ENCODE peak calls at places on chromosomes 1 and 21, in seven cellular contexts. V, U, N, S, H, E and I are unnamed samples. For H3K27me3, the result is how much of the 10 kb centered on the place peaks cover.

GRCh38 chr21:16587141-16587570 is 857.4 kb downstream of the USP25 start:
- DNase-seq in S (peak), U (peak), V (no peak), H (peak), E (no peak), N (peak), I (no peak)

GRCh38 chr1:5001466-5001865 is 347.1 kb downstream of the AJAP1 start:
- DNase-seq in H (no peak), U (no peak), S (no peak), N (no peak), E (no peak), V (no peak), I (no peak)

GRCh38 chr1:224681816-224682215 is 65.7 kb downstream of the CNIH3 start:
- DNase-seq in N (no peak), S (no peak), V (no peak), H (no peak), E (no peak), U (no peak), I (no peak)

GRCh38 chr1:82400521-82400920 is 599.8 kb downstream of the ADGRL2 start:
- DNase-seq in N (no peak), E (no peak), H (no peak), U (no peak), S (no peak), V (no peak), I (no peak)

GRCh38 chr1:232192781-232193450 is 437.0 kb downstream of the SIPA1L2 start:
- DNase-seq in S (no peak), H (no peak), N (no peak), U (peak), E (no peak), V (no peak), I (no peak)

GRCh38 chr21:36027352-36027751 is 33.0 kb downstream of the SETD4 start:
- DNase-seq in N (no peak), V (no peak), U (no peak), S (no peak), H (no peak), E (no peak), I (no peak)

GRCh38 chr21:38879912-38880577 is 74.3 kb downstream of the ETS2 start:
- DNase-seq in U (no peak), H (no peak), V (no peak), N (no peak), E (no peak), S (no peak), I (no peak)

GRCh38 chr1:156704930-156705320 is 458 bp downstream of the CRABP2 start:
- DNase-seq in H (no peak), V (no peak), U (peak), N (no peak), S (peak), E (peak), I (no peak)

GRCh38 chr21:42631142-42631541 is 22.3 kb upstream of the PDE9A start:
- DNase-seq in U (peak), N (peak), V (no peak), E (peak), H (no peak), S (no peak), I (no peak)

GRCh38 chr1:183180213-183180612 is 5.9 kb upstream of the LAMC2 start:
- DNase-seq in V (no peak), H (peak), U (peak), S (peak), N (no peak), E (no peak), I (no peak)

GRCh38 chr21:45168522-45168921 is 94.1 kb downstream of the ADARB1 start:
- DNase-seq in S (no peak), H (peak), N (no peak), U (no peak), V (no peak), E (no peak), I (no peak)

GRCh38 chr1:235613617-235614016 is 36.0 kb downstream of the GNG4 start:
- DNase-seq in E (no peak), V (no peak), U (no peak), H (no peak), S (no peak), N (no peak), I (no peak)

GRCh38 chr1:14994841-14995437 is 158.6 kb upstream of the TMEM51 start:
- DNase-seq in N (peak), S (no peak), U (peak), V (no peak), E (peak), H (no peak), I (no peak)
- H3K27ac ChIP-seq in N (no peak), S (no peak), U (peak), V (no peak), E (peak), H (no peak), I (no peak)

GRCh38 chr1:18354657-18355056 is 126.1 kb upstream of the KLHDC7A start:
- DNase-seq in S (no peak), H (peak), N (no peak), E (no peak), V (no peak), U (no peak), I (no peak)

GRCh38 chr1:18360251-18360650 is 120.5 kb upstream of the KLHDC7A start:
- DNase-seq in E (no peak), N (no peak), S (no peak), U (no peak), V (no peak), H (no peak), I (no peak)

GRCh38 chr1:18357831-18358230 is 122.9 kb upstream of the KLHDC7A start:
- DNase-seq in S (no peak), H (no peak), V (no peak), E (no peak), N (no peak), U (no peak), I (no peak)

GRCh38 chr1:18362150-18362549 is 118.6 kb upstream of the KLHDC7A start:
- DNase-seq in H (no peak), V (no peak), E (no peak), N (no peak), S (no peak), U (no peak), I (no peak)

DNA sequence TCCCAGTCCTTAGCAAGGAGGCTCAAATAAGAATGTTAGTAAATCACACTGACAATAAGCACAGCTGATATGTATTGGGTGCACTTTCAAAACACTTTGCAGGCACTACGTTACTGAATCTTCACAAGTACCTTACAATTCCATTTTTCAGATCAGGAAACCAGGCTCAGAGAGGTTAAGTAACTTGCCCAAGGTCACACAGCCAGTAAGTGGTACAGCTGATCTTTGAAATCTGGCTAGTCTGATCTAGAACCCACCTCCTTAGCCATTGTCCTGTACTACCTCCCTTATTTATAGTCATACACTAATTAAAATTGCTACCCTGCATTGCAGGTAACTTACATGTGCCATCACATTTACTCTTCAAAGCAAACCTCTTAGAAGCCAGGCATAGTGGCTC is 122.1 kb upstream of the KLHDC7A start:
- DNase-seq in U (no peak), V (no peak), H (no peak), N (no peak), S (no peak), E (no peak), I (no peak)
- H3K27me3 ChIP-seq in U (under half), V (under half), H (under half), N (under half), S (half or more), E (under half), I (under half)

DNA sequence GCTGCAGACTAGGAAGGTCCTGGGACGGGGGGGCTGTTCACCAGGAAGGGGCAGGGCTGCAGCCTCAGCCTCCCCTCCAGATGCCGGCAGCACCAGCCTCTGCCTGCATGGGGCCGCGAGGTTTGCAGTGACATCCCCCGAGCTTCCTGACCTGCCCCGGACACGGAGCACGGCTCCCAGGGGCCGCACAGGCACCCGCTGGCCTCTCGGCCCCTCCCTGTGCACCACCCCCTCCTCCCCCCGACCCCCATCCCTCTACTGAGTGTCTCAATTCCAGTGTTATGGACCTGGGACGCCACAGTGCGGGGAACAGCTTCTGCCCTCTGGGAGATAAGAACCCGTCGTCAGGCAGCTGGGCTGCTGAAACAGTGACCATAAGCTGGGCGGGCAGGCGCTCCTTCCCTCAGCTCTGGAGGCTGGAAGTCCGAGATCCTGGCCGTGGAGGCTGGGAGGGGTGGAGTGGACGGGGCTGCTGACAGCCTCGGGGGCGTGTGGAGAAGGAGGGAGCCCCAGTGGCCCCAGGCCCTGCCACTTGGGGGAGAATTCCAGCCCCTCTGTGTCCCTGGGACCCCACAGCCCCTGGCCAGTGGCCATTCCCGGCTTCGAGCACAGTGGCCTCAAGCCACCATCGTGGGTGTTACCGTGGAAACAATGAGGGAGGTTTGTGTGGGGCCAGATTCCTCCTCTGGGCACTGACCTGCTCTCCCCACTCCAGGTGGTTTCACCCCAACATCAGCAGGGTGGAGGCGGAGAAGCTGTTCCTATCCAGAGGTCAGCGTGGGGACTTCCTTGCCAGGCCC is 11.5 kb downstream of the RNF223 start:
- DNase-seq in E (no peak), H (no peak), U (no peak), N (no peak), S (no peak), V (no peak), I (no peak)
- H3K27ac ChIP-seq in E (no peak), H (no peak), U (no peak), N (no peak), S (no peak), V (no peak), I (no peak)

DNA sequence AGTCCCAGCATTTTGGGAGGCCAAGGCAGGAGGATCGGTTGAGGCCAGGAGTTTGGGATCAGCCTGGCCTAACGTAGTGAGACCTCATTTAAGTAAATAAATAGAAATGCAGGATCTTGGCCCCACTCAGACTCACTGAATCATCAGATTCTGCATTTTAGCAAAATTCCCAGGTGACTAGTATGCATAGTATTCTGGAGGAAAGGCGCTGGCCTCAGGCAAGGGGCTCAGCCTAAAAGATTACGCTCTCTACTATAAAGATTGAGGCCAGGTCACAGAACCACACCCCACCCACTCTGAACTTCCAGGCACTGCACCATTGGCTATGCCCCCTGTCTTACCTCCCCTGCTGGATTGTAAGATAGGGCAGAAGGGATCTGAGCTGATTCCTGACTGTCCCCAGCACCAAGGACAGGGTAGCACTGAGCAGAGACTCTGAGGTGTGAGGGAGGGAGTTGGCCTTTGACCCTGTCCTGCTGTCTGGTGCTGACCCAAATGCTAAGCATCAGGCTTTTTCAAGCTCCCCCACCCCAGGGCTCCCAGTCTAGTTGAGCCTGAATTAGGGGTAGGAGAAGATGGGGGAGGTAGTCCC is 2.7 kb downstream of the FOXE3 start:
- DNase-seq in S (no peak), H (no peak), N (no peak), E (no peak), V (no peak), U (no peak), I (no peak)
- H3K27me3 ChIP-seq in S (half or more), H (half or more), N (under half), E (under half), V (under half), U (under half), I (half or more)